ENCODE peak calls at places on chromosome 20, in ten cellular contexts. Q is Panc1; H is transverse colon; C is epithelial cell of esophagus; N is GM12865; J is lower lobe of right lung; X is cardiac muscle cell; K is CD8-positive, alpha-beta T cell; D is left ventricle myocardium inferior; G is SK-N-SH. Z is an unnamed sample.

GRCh38 chr20:33312583-33312982 is 29.6 kb downstream of the BPIFB1 start:
- DNase-seq in C (no peak), G (no peak), J (no peak), X (no peak), Q (no peak), D (no peak), K (no peak), N (no peak), H (no peak), Z (no peak)

GRCh38 chr20:34181484-34181883 is 59.7 kb upstream of the ASIP start:
- DNase-seq in H (no peak), K (no peak), G (no peak), C (no peak), D (no peak), X (no peak), J (no peak), Q (no peak), N (no peak), Z (no peak)

GRCh38 chr20:47389867-47390347 is 33.4 kb upstream of the ZMYND8 start:
- DNase-seq in D (no peak), K (no peak), C (peak), N (peak), J (no peak), G (no peak), X (peak), Q (no peak), H (no peak), Z (no peak)

GRCh38 chr20:50294164-50295088 is 103.8 kb downstream of the CEBPB start:
- DNase-seq in C (no peak), Q (no peak), X (no peak), K (no peak), H (no peak), G (no peak), J (no peak), D (no peak), N (no peak), Z (no peak)

GRCh38 chr20:32456869-32457421 is 98.8 kb downstream of the ASXL1 start:
- DNase-seq in G (peak), C (no peak), H (no peak), Q (no peak), N (peak), D (no peak), J (no peak), X (peak), K (no peak), Z (no peak)

GRCh38 chr20:47125553-47126373 is 230.7 kb downstream of the ZMYND8 start:
- DNase-seq in J (no peak), X (peak), K (no peak), N (no peak), Q (no peak), G (no peak), C (peak), H (no peak), D (peak), Z (no peak)

GRCh38 chr20:32984196-32984595 is 20.0 kb downstream of the SUN5 start:
- DNase-seq in K (no peak), D (no peak), J (no peak), C (no peak), Q (no peak), H (no peak), N (no peak), G (no peak), X (no peak), Z (no peak)

GRCh38 chr20:34042286-34042685 is 48.6 kb downstream of the RALY start:
- DNase-seq in N (no peak), K (no peak), H (no peak), J (no peak), X (no peak), D (peak), Q (no peak), C (no peak), G (no peak), Z (no peak)

GRCh38 chr20:49919009-49919408 is 3.7 kb upstream of the SPATA2 start:
- DNase-seq in D (no peak), Q (no peak), H (no peak), K (no peak), G (no peak), N (no peak), C (no peak), J (no peak), X (no peak), Z (no peak)

GRCh38 chr20:703010-703409 is 27.4 kb upstream of the SCRT2 start:
- DNase-seq in J (no peak), G (no peak), Q (no peak), C (no peak), X (no peak), D (no peak), K (no peak), H (no peak), N (no peak), Z (no peak)

GRCh38 chr20:40571625-40572024 is 117.4 kb downstream of the MAFB start:
- DNase-seq in Q (no peak), K (no peak), C (no peak), J (no peak), X (no peak), H (no peak), D (no peak), G (no peak), N (no peak), Z (no peak)

GRCh38 chr20:12594410-12595130 is 414.2 kb upstream of the SPTLC3 start:
- DNase-seq in C (peak), J (no peak), Q (no peak), K (no peak), X (peak), N (no peak), D (no peak), G (peak), H (no peak), Z (no peak)

GRCh38 chr20:6613280-6613861 is 154.1 kb upstream of the BMP2 start:
- DNase-seq in X (no peak), C (peak), G (no peak), Q (no peak), H (no peak), J (no peak), K (no peak), N (peak), D (no peak), Z (no peak)

GRCh38 chr20:54680872-54681297 is 205.5 kb downstream of the DOK5 start:
- DNase-seq in Q (no peak), G (peak), N (peak), K (no peak), X (peak), H (peak), D (no peak), C (peak), J (no peak), Z (peak)

GRCh38 chr20:32482251-32483220 is 102.6 kb downstream of the NOL4L start:
- DNase-seq in C (peak), X (peak), Q (no peak), H (peak), G (peak), N (no peak), K (peak), D (peak), J (peak), Z (no peak)

GRCh38 chr20:63124092-63124781 is 91.7 kb downstream of the YTHDF1 start:
- DNase-seq in J (peak), H (no peak), X (peak), D (peak), G (no peak), K (no peak), C (peak), Q (no peak), N (no peak), Z (no peak)

GRCh38 chr20:18388860-18389259 is 78.0 kb downstream of the DZANK1 start:
- DNase-seq in C (peak), J (no peak), H (no peak), Q (no peak), K (no peak), D (no peak), G (no peak), N (no peak), X (peak), Z (peak)

GRCh38 chr20:34473262-34473883 is 42.8 kb upstream of the DYNLRB1 start:
- DNase-seq in N (peak), J (no peak), Q (no peak), H (peak), D (peak), C (peak), X (peak), K (no peak), G (peak), Z (no peak)

GRCh38 chr20:50048420-50049166 is 64.4 kb downstream of the UBE2V1 start:
- DNase-seq in K (peak), Q (no peak), J (no peak), H (peak), N (no peak), C (no peak), X (peak), D (no peak), G (no peak), Z (no peak)

GRCh38 chr20:14622796-14623195 is 285.4 kb upstream of the FLRT3 start:
- DNase-seq in J (no peak), C (peak), Q (no peak), N (peak), G (no peak), H (no peak), D (no peak), X (peak), K (no peak), Z (peak)

GRCh38 chr20:58875111-58875510 is 22.6 kb downstream of the GNAS start:
- DNase-seq in N (no peak), K (no peak), D (no peak), H (no peak), J (no peak), Q (no peak), X (no peak), C (no peak), G (no peak), Z (no peak)

GRCh38 chr20:50163570-50164317 is 10.2 kb upstream of the PEDS1 start:
- DNase-seq in G (no peak), J (no peak), K (no peak), H (no peak), X (peak), Q (no peak), C (peak), D (peak), N (no peak), Z (no peak)

GRCh38 chr20:48799315-48800105 is 28.3 kb downstream of the PREX1 start:
- DNase-seq in H (no peak), Q (no peak), G (peak), D (no peak), K (no peak), N (no peak), C (no peak), J (no peak), X (no peak), Z (no peak)

GRCh38 chr20:46933150-46933549 is 38.5 kb downstream of the EYA2 start:
- DNase-seq in G (no peak), C (no peak), Q (no peak), J (no peak), D (no peak), H (no peak), N (no peak), K (no peak), X (no peak), Z (no peak)

GRCh38 chr20:38542994-38543906 is 37.7 kb upstream of the ADIG start:
- DNase-seq in G (no peak), H (no peak), C (no peak), N (peak), K (no peak), J (no peak), Q (no peak), D (no peak), X (peak), Z (no peak)

GRCh38 chr20:34713194-34713943 is 9.2 kb downstream of the TP53INP2 start:
- DNase-seq in C (peak), G (peak), D (no peak), Q (peak), J (no peak), K (no peak), X (peak), N (peak), H (no peak), Z (peak)

GRCh38 chr20:62203378-62204030 is 16.6 kb downstream of the HRH3 start:
- DNase-seq in X (peak), Q (no peak), G (no peak), N (no peak), D (no peak), J (peak), C (no peak), H (no peak), K (no peak), Z (no peak)

GRCh38 chr20:38985603-38986170 is 23.5 kb downstream of the DHX35 start:
- DNase-seq in H (no peak), J (no peak), G (no peak), D (no peak), N (peak), X (peak), K (no peak), Q (no peak), C (peak), Z (peak)

GRCh38 chr20:21520702-21521595 is 7.1 kb upstream of the NKX2-2 start:
- DNase-seq in J (peak), H (no peak), G (peak), Q (no peak), X (peak), D (no peak), K (no peak), N (no peak), C (peak), Z (no peak)
- TF ChIP-seq CTCF in J (no peak), H (no peak), G (peak), Q (no peak), X (no peak), D (no peak), K (no peak), N (no peak), C (no peak), Z (no peak)

GRCh38 chr20:3797226-3797545 is 1.1 kb downstream of the CDC25B start:
- DNase-seq in G (peak), K (no peak), Q (no peak), D (no peak), H (no peak), X (no peak), N (no peak), J (peak), C (no peak), Z (no peak)
- H3K4me3 ChIP-seq in G (peak), K (peak), Q (peak), D (peak), H (peak), X (peak), N (peak), J (peak), C (peak), Z (peak)

GRCh38 chr20:35741892-35742740 is at the start of gene RBM39:
- DNase-seq in G (peak), C (peak), N (peak), X (peak), H (peak), K (peak), D (peak), J (peak), Q (peak), Z (peak)
- TF ChIP-seq CTCF in G (peak), C (peak), N (no peak), X (peak), H (peak), K (peak), D (peak), J (peak), Q (no peak), Z (peak)

GRCh38 chr20:44532981-44533331 is 11.1 kb upstream of the SERINC3 start:
- DNase-seq in J (no peak), D (no peak), X (no peak), Q (no peak), C (no peak), G (no peak), H (no peak), K (no peak), N (no peak), Z (no peak)
- H3K4me3 ChIP-seq in J (peak), D (peak), X (peak), Q (peak), C (no peak), G (peak), H (peak), K (no peak), N (no peak), Z (peak)

DNA sequence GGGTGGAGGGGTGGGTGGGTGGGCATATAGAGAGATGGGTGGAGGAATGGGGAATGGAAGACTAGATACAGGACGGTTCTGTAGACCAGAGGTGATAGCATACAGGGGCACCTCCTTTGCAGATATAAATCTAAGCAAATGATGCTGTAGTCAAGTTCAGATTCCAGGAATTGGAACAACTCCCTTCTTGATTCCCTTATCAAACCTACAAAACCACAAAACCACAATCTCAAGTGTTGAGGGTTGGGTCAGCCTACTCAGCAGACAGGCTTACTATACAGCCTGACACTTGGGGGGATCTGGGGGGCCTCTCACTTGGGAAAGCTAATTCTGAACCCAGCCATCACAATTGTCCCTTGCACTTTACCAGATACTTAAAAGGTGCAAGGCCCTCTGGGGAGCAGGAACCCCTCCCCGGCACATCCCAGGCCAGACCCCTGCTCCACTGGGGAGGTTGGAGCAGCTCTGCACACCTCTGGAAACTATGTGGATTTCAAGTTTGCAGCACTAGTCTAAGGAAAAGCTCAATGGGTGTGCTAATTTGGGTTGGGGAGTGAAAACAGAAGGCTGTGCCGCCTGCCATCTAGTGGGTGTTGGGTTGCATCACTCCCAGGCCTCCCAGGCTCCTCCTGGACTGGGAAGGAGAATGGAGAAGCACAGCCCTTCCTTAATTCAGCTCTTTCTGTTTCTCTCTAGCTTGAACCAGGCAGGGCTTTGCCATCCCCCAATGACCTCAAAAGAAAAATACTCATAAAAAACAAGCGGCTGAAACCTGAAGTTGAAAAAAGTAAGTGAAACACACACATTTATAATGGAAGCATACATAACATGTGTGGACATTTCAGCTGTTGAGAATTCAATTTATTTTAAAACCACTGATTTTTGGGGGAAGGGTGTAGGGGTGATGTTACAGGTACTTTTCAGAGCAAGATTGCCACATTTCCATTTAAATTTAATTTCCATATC is 121.2 kb upstream of the LAMP5 start:
- DNase-seq in G (peak), K (no peak), Q (no peak), N (peak), H (peak), X (peak), J (peak), C (peak), D (peak), Z (peak)
- TF ChIP-seq CTCF in G (peak), K (no peak), Q (peak), N (peak), H (peak), X (peak), J (peak), C (peak), D (peak), Z (peak)

GRCh38 chr20:20369353-20370086 is 1.6 kb downstream of the INSM1 start:
- DNase-seq in H (peak), Q (no peak), D (no peak), C (peak), X (no peak), N (peak), J (no peak), G (peak), K (no peak), Z (no peak)
- H3K4me3 ChIP-seq in H (peak), Q (no peak), D (peak), C (no peak), X (peak), N (no peak), J (no peak), G (no peak), K (no peak), Z (no peak)

DNA sequence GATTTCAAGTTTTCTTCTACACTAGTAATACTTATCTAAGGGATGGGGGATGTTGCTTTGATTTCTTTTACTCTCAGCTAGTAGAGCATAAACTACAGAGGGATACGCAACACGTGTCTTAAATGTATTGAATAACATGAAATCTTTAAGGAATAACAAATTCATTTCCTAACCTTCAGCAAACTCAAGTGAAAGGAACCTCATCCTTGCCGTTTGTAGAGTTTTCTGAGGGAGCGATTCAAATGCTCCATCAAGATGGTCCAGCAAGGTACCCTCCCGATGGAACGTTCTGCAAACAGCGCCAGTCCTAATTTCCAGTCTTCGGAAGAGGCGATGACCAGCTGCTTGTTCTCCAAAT is 95.4 kb upstream of the RIN2 start:
- DNase-seq in Q (no peak), D (no peak), N (no peak), J (no peak), K (no peak), C (no peak), X (no peak), H (no peak), G (no peak), Z (no peak)
- TF ChIP-seq CTCF in Q (peak), D (no peak), N (no peak), J (peak), K (no peak), C (no peak), X (no peak), H (no peak), G (no peak), Z (no peak)

DNA sequence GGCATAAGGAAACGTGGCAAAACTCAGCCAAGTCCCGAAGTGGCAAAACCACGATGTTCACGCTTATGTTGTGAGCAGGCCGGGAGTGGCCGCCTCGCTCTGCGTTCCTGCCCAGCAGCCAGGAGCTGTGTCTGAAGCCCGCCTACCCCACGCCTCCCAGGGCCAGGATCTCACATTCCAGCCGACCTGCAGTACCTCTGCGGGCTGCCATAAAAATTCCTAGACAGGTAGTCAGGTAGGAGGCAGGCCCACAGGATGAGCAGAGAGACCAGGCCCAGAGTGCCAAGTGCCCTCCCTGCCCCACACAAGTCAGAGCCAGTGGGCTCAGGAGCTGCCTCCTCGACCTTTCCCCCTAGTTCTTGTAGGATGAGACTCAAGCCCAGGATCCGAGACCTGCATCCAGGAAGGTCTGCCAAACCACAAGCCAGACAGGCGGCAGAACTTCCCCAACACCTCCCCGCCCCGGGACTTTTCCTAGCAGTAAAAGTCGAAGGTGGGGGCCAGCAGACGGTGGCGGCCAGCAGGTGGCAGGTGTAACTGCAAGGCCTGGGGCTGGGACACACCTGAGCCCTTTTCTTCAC is 16.7 kb downstream of the PMEPA1 start:
- DNase-seq in C (peak), J (peak), D (no peak), H (peak), X (no peak), N (no peak), G (no peak), K (no peak), Q (no peak), Z (no peak)
- H3K4me3 ChIP-seq in C (no peak), J (no peak), D (no peak), H (no peak), X (no peak), N (no peak), G (no peak), K (no peak), Q (no peak), Z (no peak)

Z was measured in astrocyte of the cerebellum.